ENCODE peak calls at places on chromosomes 13 and 19, in nine cellular contexts. One of them, this sample, is unnamed.

GRCh38 chr19:40521276-40521675 is 54.5 kb downstream of the SPTBN4 start:
- DNase-seq in brain microvascular endothelial cell: no peak
- DNase-seq in HL-60: no peak
- DNase-seq in uterus: no peak
- DNase-seq in transverse colon: no peak
- DNase-seq in GM23338: no peak
- DNase-seq in breast epithelium: no peak
- DNase-seq in endothelial cell of umbilical vein: no peak
- DNase-seq in fibroblast of lung: peak
- DNase-seq in this sample: no peak

GRCh38 chr13:73411067-73411809 is 352.4 kb downstream of the KLF5 start:
- DNase-seq in transverse colon: no peak
- DNase-seq in endothelial cell of umbilical vein: no peak
- DNase-seq in fibroblast of lung: no peak
- DNase-seq in HL-60: no peak
- DNase-seq in breast epithelium: no peak
- DNase-seq in uterus: no peak
- DNase-seq in GM23338: no peak
- DNase-seq in brain microvascular endothelial cell: no peak
- DNase-seq in this sample: no peak

GRCh38 chr13:48542581-48543341 is 9.9 kb upstream of the RCBTB2 start:
- DNase-seq in endothelial cell of umbilical vein: peak
- DNase-seq in HL-60: no peak
- DNase-seq in transverse colon: peak
- DNase-seq in fibroblast of lung: peak
- DNase-seq in GM23338: peak
- DNase-seq in uterus: peak
- DNase-seq in brain microvascular endothelial cell: peak
- DNase-seq in breast epithelium: no peak
- DNase-seq in this sample: peak

GRCh38 chr19:18259848-18260247 is 14.4 kb downstream of the IQCN start:
- DNase-seq in HL-60: no peak
- DNase-seq in transverse colon: no peak
- DNase-seq in fibroblast of lung: no peak
- DNase-seq in breast epithelium: no peak
- DNase-seq in uterus: no peak
- DNase-seq in GM23338: no peak
- DNase-seq in endothelial cell of umbilical vein: no peak
- DNase-seq in brain microvascular endothelial cell: no peak
- DNase-seq in this sample: no peak

GRCh38 chr13:50892162-50892944 is 17.2 kb upstream of the RNASEH2B start:
- DNase-seq in endothelial cell of umbilical vein: no peak
- DNase-seq in GM23338: no peak
- DNase-seq in transverse colon: peak
- DNase-seq in brain microvascular endothelial cell: no peak
- DNase-seq in uterus: no peak
- DNase-seq in HL-60: no peak
- DNase-seq in fibroblast of lung: no peak
- DNase-seq in breast epithelium: no peak
- DNase-seq in this sample: no peak

GRCh38 chr13:95382906-95383305 is 81.7 kb upstream of the ABCC4 start:
- DNase-seq in breast epithelium: no peak
- DNase-seq in uterus: no peak
- DNase-seq in brain microvascular endothelial cell: no peak
- DNase-seq in HL-60: no peak
- DNase-seq in fibroblast of lung: no peak
- DNase-seq in GM23338: no peak
- DNase-seq in endothelial cell of umbilical vein: no peak
- DNase-seq in transverse colon: no peak
- DNase-seq in this sample: no peak

GRCh38 chr13:20566424-20566916 is 487 bp upstream of the IFT88 start:
- DNase-seq in brain microvascular endothelial cell: peak
- DNase-seq in HL-60: no peak
- DNase-seq in uterus: peak
- DNase-seq in endothelial cell of umbilical vein: no peak
- DNase-seq in transverse colon: peak
- DNase-seq in breast epithelium: no peak
- DNase-seq in GM23338: peak
- DNase-seq in fibroblast of lung: peak
- DNase-seq in this sample: no peak

GRCh38 chr19:10474962-10475451 is 28.1 kb downstream of the KEAP1 start:
- DNase-seq in breast epithelium: no peak
- DNase-seq in uterus: no peak
- DNase-seq in GM23338: no peak
- DNase-seq in endothelial cell of umbilical vein: no peak
- DNase-seq in brain microvascular endothelial cell: no peak
- DNase-seq in transverse colon: no peak
- DNase-seq in fibroblast of lung: no peak
- DNase-seq in HL-60: no peak
- DNase-seq in this sample: no peak

GRCh38 chr13:33252103-33252502 is 33.5 kb downstream of the STARD13 start:
- DNase-seq in HL-60: no peak
- DNase-seq in brain microvascular endothelial cell: no peak
- DNase-seq in GM23338: no peak
- DNase-seq in endothelial cell of umbilical vein: no peak
- DNase-seq in uterus: no peak
- DNase-seq in transverse colon: no peak
- DNase-seq in breast epithelium: no peak
- DNase-seq in fibroblast of lung: no peak
- DNase-seq in this sample: no peak

DNA sequence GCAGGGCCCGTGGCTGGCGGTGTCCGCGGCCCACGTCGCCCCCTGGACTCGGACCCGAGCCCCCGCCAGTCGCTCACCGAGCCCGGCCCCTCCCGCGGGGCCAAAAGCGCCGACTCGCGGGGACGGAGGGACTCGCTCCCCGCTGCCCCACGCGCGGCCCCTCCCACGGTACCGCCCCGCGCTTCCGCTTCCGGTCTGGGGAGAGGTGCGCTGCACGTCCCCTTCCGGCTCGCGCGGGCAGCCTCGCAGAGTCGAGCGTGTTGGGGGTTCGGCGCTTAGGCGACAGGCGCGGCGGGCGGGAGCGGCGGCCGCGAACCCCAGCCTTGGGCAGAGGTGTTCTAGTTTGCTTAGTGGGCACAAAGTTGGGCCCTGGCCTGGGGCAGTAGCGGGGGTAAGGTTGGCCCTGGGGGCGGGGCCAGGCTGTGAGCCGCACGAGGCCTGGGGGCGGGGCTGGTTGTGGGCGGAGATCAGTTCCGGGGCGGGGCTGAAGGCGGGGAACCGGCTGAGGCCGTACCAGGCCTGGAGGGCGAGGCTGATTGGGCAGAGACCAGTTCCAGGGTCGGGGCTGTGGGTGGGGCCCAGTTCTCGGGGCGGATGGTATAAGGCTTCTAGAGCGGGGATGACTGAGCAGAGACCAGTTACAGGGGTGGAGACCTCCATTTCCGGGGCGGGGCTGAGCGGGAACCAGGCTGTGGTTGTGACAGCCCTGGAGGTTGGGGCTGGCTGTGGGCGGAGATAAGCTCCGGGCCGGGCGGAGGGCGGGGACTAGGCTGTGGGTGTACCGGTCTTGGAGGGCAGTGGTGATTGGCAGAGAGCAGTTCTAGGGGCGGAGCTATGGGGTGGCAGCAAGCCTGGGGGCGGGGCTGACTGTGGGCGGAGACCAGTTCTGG is at the start of the genes MBD3L1 and ZNF558:
- DNase-seq in brain microvascular endothelial cell: peak
- DNase-seq in GM23338: peak
- DNase-seq in transverse colon: peak
- DNase-seq in endothelial cell of umbilical vein: peak
- DNase-seq in breast epithelium: peak
- DNase-seq in fibroblast of lung: peak
- DNase-seq in uterus: peak
- DNase-seq in HL-60: peak
- DNase-seq in this sample: peak
- TF ChIP-seq CTCF in brain microvascular endothelial cell: no peak
- TF ChIP-seq CTCF in GM23338: no peak
- TF ChIP-seq CTCF in transverse colon: peak
- TF ChIP-seq CTCF in endothelial cell of umbilical vein: no peak
- TF ChIP-seq CTCF in breast epithelium: no peak
- TF ChIP-seq CTCF in fibroblast of lung: peak
- TF ChIP-seq CTCF in uterus: peak
- TF ChIP-seq CTCF in HL-60: no peak
- TF ChIP-seq CTCF in this sample: peak

DNA sequence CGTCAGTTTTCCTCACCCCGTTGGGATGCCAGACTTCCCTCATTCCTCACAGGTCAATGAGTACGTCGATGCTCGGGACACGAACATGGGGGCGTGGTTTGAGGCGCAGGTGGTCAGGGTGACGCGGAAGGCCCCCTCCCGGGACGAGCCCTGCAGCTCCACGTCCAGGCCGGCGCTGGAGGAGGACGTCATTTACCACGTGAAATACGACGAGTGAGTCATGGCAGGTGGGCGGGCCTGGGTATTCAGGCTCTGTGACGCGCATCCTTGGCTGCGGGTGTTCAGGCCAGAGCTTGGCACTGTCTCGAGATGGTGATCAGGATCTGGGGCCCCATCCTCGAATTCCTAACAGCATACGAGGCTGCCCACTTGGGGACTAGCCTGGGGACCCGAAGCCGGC is 21.4 kb downstream of the UHRF1 start:
- DNase-seq in uterus: no peak
- DNase-seq in HL-60: no peak
- DNase-seq in transverse colon: no peak
- DNase-seq in fibroblast of lung: no peak
- DNase-seq in brain microvascular endothelial cell: no peak
- DNase-seq in endothelial cell of umbilical vein: no peak
- DNase-seq in GM23338: no peak
- DNase-seq in breast epithelium: no peak
- DNase-seq in this sample: no peak
- H3K27ac ChIP-seq in uterus: no peak
- H3K27ac ChIP-seq in HL-60: no peak
- H3K27ac ChIP-seq in transverse colon: no peak
- H3K27ac ChIP-seq in fibroblast of lung: no peak
- H3K27ac ChIP-seq in brain microvascular endothelial cell: no peak
- H3K27ac ChIP-seq in endothelial cell of umbilical vein: no peak
- H3K27ac ChIP-seq in GM23338: no peak
- H3K27ac ChIP-seq in breast epithelium: no peak
- H3K27ac ChIP-seq in this sample: no peak

DNA sequence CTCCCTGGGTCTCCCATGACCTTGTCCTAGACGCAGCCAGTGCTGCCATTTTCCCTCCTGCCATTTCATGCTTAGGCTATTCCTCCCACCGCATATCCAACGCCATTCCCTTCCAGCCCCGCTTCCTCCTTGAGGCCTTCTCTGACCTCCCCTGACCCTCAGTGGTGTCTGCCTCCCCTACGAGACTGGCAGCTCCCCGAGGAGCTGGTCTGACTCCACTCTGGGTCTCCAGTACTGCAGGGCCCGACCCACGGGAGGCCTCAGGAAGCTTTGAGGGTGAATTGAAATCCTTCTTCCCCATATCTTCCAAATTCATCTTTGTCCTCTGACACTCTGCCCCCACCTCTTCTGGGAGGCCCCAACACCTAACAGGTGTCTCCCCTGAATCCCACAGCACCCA is 708 bp downstream of the KLK15 start:
- DNase-seq in HL-60: no peak
- DNase-seq in endothelial cell of umbilical vein: no peak
- DNase-seq in brain microvascular endothelial cell: no peak
- DNase-seq in GM23338: no peak
- DNase-seq in fibroblast of lung: no peak
- DNase-seq in transverse colon: no peak
- DNase-seq in uterus: no peak
- DNase-seq in breast epithelium: no peak
- DNase-seq in this sample: no peak
- H3K4me3 ChIP-seq in HL-60: no peak
- H3K4me3 ChIP-seq in endothelial cell of umbilical vein: no peak
- H3K4me3 ChIP-seq in brain microvascular endothelial cell: no peak
- H3K4me3 ChIP-seq in GM23338: no peak
- H3K4me3 ChIP-seq in fibroblast of lung: no peak
- H3K4me3 ChIP-seq in transverse colon: no peak
- H3K4me3 ChIP-seq in uterus: no peak
- H3K4me3 ChIP-seq in breast epithelium: no peak
- H3K4me3 ChIP-seq in this sample: no peak

GRCh38 chr19:531009-531752 is 379 bp upstream of the CDC34 start:
- DNase-seq in fibroblast of lung: peak
- DNase-seq in endothelial cell of umbilical vein: peak
- DNase-seq in GM23338: peak
- DNase-seq in uterus: peak
- DNase-seq in transverse colon: peak
- DNase-seq in breast epithelium: peak
- DNase-seq in brain microvascular endothelial cell: peak
- DNase-seq in HL-60: peak
- DNase-seq in this sample: peak
- TF ChIP-seq CTCF in fibroblast of lung: no peak
- TF ChIP-seq CTCF in endothelial cell of umbilical vein: no peak
- TF ChIP-seq CTCF in GM23338: no peak
- TF ChIP-seq CTCF in uterus: peak
- TF ChIP-seq CTCF in transverse colon: no peak
- TF ChIP-seq CTCF in breast epithelium: no peak
- TF ChIP-seq CTCF in brain microvascular endothelial cell: no peak
- TF ChIP-seq CTCF in HL-60: no peak
- TF ChIP-seq CTCF in this sample: no peak

GRCh38 chr19:27975419-27976005 is 1237.4 kb downstream of the UQCRFS1 start:
- DNase-seq in transverse colon: no peak
- DNase-seq in fibroblast of lung: no peak
- DNase-seq in GM23338: no peak
- DNase-seq in endothelial cell of umbilical vein: no peak
- DNase-seq in HL-60: no peak
- DNase-seq in breast epithelium: no peak
- DNase-seq in uterus: no peak
- DNase-seq in brain microvascular endothelial cell: no peak
- DNase-seq in this sample: no peak
- H3K27ac ChIP-seq in transverse colon: no peak
- H3K27ac ChIP-seq in fibroblast of lung: no peak
- H3K27ac ChIP-seq in GM23338: no peak
- H3K27ac ChIP-seq in endothelial cell of umbilical vein: no peak
- H3K27ac ChIP-seq in HL-60: no peak
- H3K27ac ChIP-seq in breast epithelium: no peak
- H3K27ac ChIP-seq in uterus: no peak
- H3K27ac ChIP-seq in brain microvascular endothelial cell: no peak
- H3K27ac ChIP-seq in this sample: no peak

DNA sequence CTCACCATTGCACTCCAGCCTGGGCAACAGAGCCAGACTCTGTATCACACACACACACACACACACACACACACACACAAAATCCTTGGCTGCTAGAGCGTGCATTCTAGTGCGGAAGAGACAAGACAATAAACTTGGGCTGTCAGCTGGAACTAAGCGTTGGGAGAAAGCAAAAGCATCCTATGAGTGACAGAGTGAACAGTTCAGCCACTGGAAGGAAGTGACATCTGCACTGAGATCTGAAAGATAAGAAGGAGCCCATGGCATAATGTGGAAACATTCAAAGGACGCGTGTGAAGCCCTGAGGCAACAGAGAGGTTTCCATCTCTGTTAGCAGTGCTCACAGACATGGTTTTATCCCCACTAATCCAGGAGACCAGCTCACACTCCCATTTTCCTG is 3.5 kb upstream of the SLC1A5 start:
- DNase-seq in breast epithelium: no peak
- DNase-seq in endothelial cell of umbilical vein: no peak
- DNase-seq in fibroblast of lung: no peak
- DNase-seq in HL-60: no peak
- DNase-seq in brain microvascular endothelial cell: no peak
- DNase-seq in GM23338: no peak
- DNase-seq in transverse colon: no peak
- DNase-seq in uterus: no peak
- DNase-seq in this sample: no peak
- H3K4me3 ChIP-seq in breast epithelium: no peak
- H3K4me3 ChIP-seq in endothelial cell of umbilical vein: no peak
- H3K4me3 ChIP-seq in fibroblast of lung: no peak
- H3K4me3 ChIP-seq in HL-60: no peak
- H3K4me3 ChIP-seq in brain microvascular endothelial cell: no peak
- H3K4me3 ChIP-seq in GM23338: no peak
- H3K4me3 ChIP-seq in transverse colon: no peak
- H3K4me3 ChIP-seq in uterus: no peak
- H3K4me3 ChIP-seq in this sample: no peak

GRCh38 chr19:20359933-20360720 is 193.1 kb downstream of the ZNF486 start:
- DNase-seq in uterus: no peak
- DNase-seq in transverse colon: no peak
- DNase-seq in brain microvascular endothelial cell: no peak
- DNase-seq in fibroblast of lung: no peak
- DNase-seq in GM23338: peak
- DNase-seq in HL-60: no peak
- DNase-seq in endothelial cell of umbilical vein: no peak
- DNase-seq in breast epithelium: no peak
- DNase-seq in this sample: no peak
- TF ChIP-seq CTCF in uterus: no peak
- TF ChIP-seq CTCF in transverse colon: no peak
- TF ChIP-seq CTCF in brain microvascular endothelial cell: peak
- TF ChIP-seq CTCF in fibroblast of lung: no peak
- TF ChIP-seq CTCF in GM23338: peak
- TF ChIP-seq CTCF in HL-60: no peak
- TF ChIP-seq CTCF in endothelial cell of umbilical vein: no peak
- TF ChIP-seq CTCF in breast epithelium: no peak
- TF ChIP-seq CTCF in this sample: no peak